ENCODE peak calls at places on chromosomes 4 and X, in ten cellular contexts. F is H1, E is sigmoid colon, Z is breast epithelium, X is GM23338, H is suprapubic skin, G is HL-60, T is SK-N-SH, I is vagina, Y is GM12878. J is an unnamed sample.

GRCh38 chr4:93072292-93072691 is 756.3 kb upstream of the ATOH1 start:
- DNase-seq in F (no peak), E (no peak), Z (no peak), X (no peak), H (no peak), G (no peak), T (no peak), I (no peak), Y (no peak), J (no peak)

GRCh38 chr4:94642561-94642866 is 115.2 kb upstream of the BMPR1B start:
- DNase-seq in F (no peak), E (no peak), Z (no peak), X (no peak), H (no peak), G (no peak), T (no peak), I (no peak), Y (no peak), J (peak)

GRCh38 chr4:7004331-7004730 is 38.8 kb upstream of the TADA2B start:
- DNase-seq in F (no peak), E (peak), Z (peak), X (no peak), H (no peak), G (no peak), T (no peak), I (no peak), Y (no peak), J (no peak)

GRCh38 chr4:121484633-121485032 is 103.8 kb upstream of the QRFPR start:
- DNase-seq in F (no peak), E (no peak), Z (no peak), X (peak), H (no peak), G (peak), T (peak), I (no peak), Y (no peak), J (peak)

GRCh38 chr4:173013232-173013932 is 155.2 kb upstream of the GALNT7 start:
- DNase-seq in F (no peak), E (no peak), Z (no peak), X (peak), H (no peak), G (peak), T (peak), I (no peak), Y (peak), J (no peak)

GRCh38 chr4:99402765-99403164 is 32.4 kb downstream of the ADH7 start:
- DNase-seq in F (no peak), E (no peak), Z (no peak), X (peak), H (no peak), G (no peak), T (no peak), I (no peak), Y (no peak), J (no peak)

GRCh38 chr4:138438608-138439007 is 196.5 kb upstream of the SLC7A11 start:
- DNase-seq in F (no peak), E (no peak), Z (no peak), X (no peak), H (no peak), G (no peak), T (no peak), I (no peak), Y (no peak), J (no peak)

GRCh38 chr4:101019941-101020401 is 327.4 kb downstream of the PPP3CA start:
- DNase-seq in F (no peak), E (no peak), Z (no peak), X (peak), H (no peak), G (no peak), T (no peak), I (no peak), Y (peak), J (peak)

GRCh38 chr4:167885872-167886271 is 206.5 kb upstream of the ANXA10 start:
- DNase-seq in F (no peak), E (no peak), Z (no peak), X (no peak), H (no peak), G (no peak), T (no peak), I (no peak), Y (no peak), J (no peak)

GRCh38 chr4:155802573-155802972 is 43.8 kb downstream of the GUCY1B1 start:
- DNase-seq in F (no peak), E (peak), Z (no peak), X (no peak), H (no peak), G (no peak), T (no peak), I (no peak), Y (no peak), J (no peak)

GRCh38 chr4:93912146-93912545 is 83.6 kb downstream of the ATOH1 start:
- DNase-seq in F (no peak), E (no peak), Z (no peak), X (no peak), H (no peak), G (no peak), T (no peak), I (no peak), Y (no peak), J (no peak)

GRCh38 chr4:2079926-2080325 is 20.8 kb downstream of the NAT8L start:
- DNase-seq in F (no peak), E (peak), Z (no peak), X (no peak), H (no peak), G (no peak), T (no peak), I (no peak), Y (no peak), J (no peak)

GRCh38 chrX:132740316-132741123 is 217.9 kb downstream of the HS6ST2 start:
- DNase-seq in F (no peak), E (no peak), Z (no peak), X (peak), H (no peak), G (no peak), T (peak), I (no peak), Y (no peak), J (no peak)

GRCh38 chr4:148017801-148018200 is 285.9 kb downstream of the ARHGAP10 start:
- DNase-seq in F (no peak), E (no peak), Z (peak), X (no peak), H (no peak), G (no peak), T (no peak), I (no peak), Y (no peak), J (no peak)

GRCh38 chrX:71634366-71634765 is 16.1 kb upstream of the CXCR3 start:
- DNase-seq in F (no peak), E (no peak), Z (no peak), X (no peak), H (no peak), G (no peak), T (no peak), I (no peak), Y (no peak), J (no peak)

GRCh38 chr4:132587626-132588025 is 561.5 kb upstream of the PCDH10 start:
- DNase-seq in F (no peak), E (no peak), Z (no peak), X (no peak), H (no peak), G (no peak), T (no peak), I (no peak), Y (no peak), J (no peak)

GRCh38 chrX:114338870-114339269 is 245.0 kb upstream of the HTR2C start:
- DNase-seq in F (no peak), E (no peak), Z (no peak), X (no peak), H (no peak), G (no peak), T (no peak), I (no peak), Y (no peak), J (no peak)

GRCh38 chr4:79651516-79651915 is 243.5 kb upstream of the GK2 start:
- DNase-seq in F (peak), E (no peak), Z (no peak), X (peak), H (no peak), G (no peak), T (no peak), I (no peak), Y (no peak), J (no peak)

GRCh38 chr4:104491826-104492771 is 2.6 kb downstream of the CXXC4 start:
- DNase-seq in F (no peak), E (no peak), Z (no peak), X (peak), H (no peak), G (no peak), T (peak), I (no peak), Y (peak), J (no peak)

GRCh38 chrX:71107762-71108360 is 1.3 kb upstream of the CXorf65 start:
- DNase-seq in F (no peak), E (no peak), Z (no peak), X (no peak), H (no peak), G (peak), T (no peak), I (no peak), Y (no peak), J (no peak)

GRCh38 chr4:10721616-10722015 is 37.0 kb upstream of the CLNK start:
- DNase-seq in F (no peak), E (no peak), Z (no peak), X (no peak), H (no peak), G (no peak), T (no peak), I (no peak), Y (no peak), J (no peak)

GRCh38 chr4:189136462-189136861 is 804.2 kb upstream of the FRG1 start:
- DNase-seq in F (no peak), E (no peak), Z (no peak), X (no peak), H (no peak), G (no peak), T (no peak), I (no peak), Y (no peak), J (no peak)

GRCh38 chrX:154829102-154829501 is 5.4 kb downstream of the SMIM9 start:
- DNase-seq in F (no peak), E (no peak), Z (no peak), X (no peak), H (no peak), G (no peak), T (no peak), I (no peak), Y (no peak), J (no peak)

GRCh38 chr4:2962099-2962455 is 1.1 kb downstream of the NOP14 start:
- DNase-seq in F (no peak), E (no peak), Z (no peak), X (no peak), H (no peak), G (no peak), T (peak), I (peak), Y (no peak), J (no peak)

GRCh38 chrX:66815227-66815626 is 176.3 kb upstream of the EDA2R start:
- DNase-seq in F (no peak), E (no peak), Z (no peak), X (peak), H (no peak), G (no peak), T (no peak), I (no peak), Y (no peak), J (no peak)

GRCh38 chrX:7240929-7241328 is 93.0 kb upstream of the PUDP start:
- DNase-seq in F (no peak), E (no peak), Z (no peak), X (no peak), H (no peak), G (no peak), T (no peak), I (no peak), Y (no peak), J (no peak)

GRCh38 chr4:170682511-170682910 is 592.8 kb upstream of the AADAT start:
- DNase-seq in F (no peak), E (no peak), Z (no peak), X (peak), H (no peak), G (no peak), T (no peak), I (no peak), Y (no peak), J (no peak)

GRCh38 chr4:163137581-163137980 is 29.1 kb downstream of the NAF1 start:
- DNase-seq in F (no peak), E (no peak), Z (no peak), X (no peak), H (no peak), G (no peak), T (no peak), I (no peak), Y (no peak), J (no peak)

GRCh38 chr4:190014771-190015537 is 12.1 kb downstream of the FRG2 start:
- DNase-seq in F (no peak), E (no peak), Z (no peak), X (peak), H (no peak), G (no peak), T (peak), I (no peak), Y (no peak), J (no peak)

GRCh38 chr4:5979981-5980380 is 38.2 kb downstream of the C4orf50 start:
- DNase-seq in F (peak), E (no peak), Z (no peak), X (peak), H (peak), G (no peak), T (peak), I (no peak), Y (no peak), J (peak)

GRCh38 chrX:96924581-96924980 is 40.9 kb downstream of the RPA4 start:
- DNase-seq in F (no peak), E (no peak), Z (no peak), X (no peak), H (no peak), G (peak), T (no peak), I (no peak), Y (no peak), J (no peak)

GRCh38 chrX:93932471-93933220 is 258.6 kb downstream of the FAM133A start:
- DNase-seq in F (no peak), E (no peak), Z (no peak), X (no peak), H (no peak), G (no peak), T (no peak), I (no peak), Y (no peak), J (no peak)

GRCh38 chr4:15755781-15756180 is 22.3 kb upstream of the CD38 start:
- DNase-seq in F (no peak), E (no peak), Z (no peak), X (no peak), H (no peak), G (no peak), T (no peak), I (no peak), Y (no peak), J (no peak)

GRCh38 chrX:8868906-8869305 is 67.7 kb upstream of the FAM9A start:
- DNase-seq in F (no peak), E (no peak), Z (no peak), X (no peak), H (no peak), G (no peak), T (no peak), I (no peak), Y (no peak), J (no peak)

GRCh38 chrX:150405006-150405405 is 41.9 kb downstream of the MAMLD1 start:
- DNase-seq in F (no peak), E (no peak), Z (no peak), X (no peak), H (no peak), G (no peak), T (no peak), I (no peak), Y (no peak), J (no peak)

GRCh38 chr4:22237155-22237751 is 278.6 kb downstream of the ADGRA3 start:
- DNase-seq in F (peak), E (no peak), Z (no peak), X (peak), H (no peak), G (peak), T (peak), I (no peak), Y (no peak), J (peak)

GRCh38 chrX:82649645-82650044 is 858.4 kb upstream of the POU3F4 start:
- DNase-seq in F (no peak), E (no peak), Z (no peak), X (no peak), H (no peak), G (no peak), T (no peak), I (no peak), Y (no peak), J (no peak)

GRCh38 chrX:82648062-82648461 is 860.0 kb upstream of the POU3F4 start:
- DNase-seq in F (no peak), E (no peak), Z (no peak), X (no peak), H (no peak), G (no peak), T (no peak), I (no peak), Y (no peak), J (no peak)
- TF ChIP-seq CTCF in F (no peak), E (no peak), Z (peak), X (peak), H (no peak), G (no peak), T (peak), I (no peak), Y (no peak), J (no peak)

GRCh38 chr4:56465599-56466295 is 1.7 kb upstream of the SRP72 start:
- DNase-seq in F (no peak), E (no peak), Z (no peak), X (peak), H (no peak), G (peak), T (no peak), I (no peak), Y (no peak), J (no peak)

GRCh38 chr4:56462157-56462556 is 5.3 kb upstream of the SRP72 start:
- DNase-seq in F (no peak), E (no peak), Z (no peak), X (peak), H (no peak), G (no peak), T (no peak), I (no peak), Y (no peak), J (no peak)

GRCh38 chr4:56464581-56464980 is 2.8 kb upstream of the SRP72 start:
- DNase-seq in F (no peak), E (no peak), Z (no peak), X (no peak), H (no peak), G (no peak), T (no peak), I (no peak), Y (no peak), J (no peak)

GRCh38 chr4:56466910-56467283 is 520 bp upstream of the SRP72 start:
- DNase-seq in F (no peak), E (no peak), Z (no peak), X (peak), H (no peak), G (no peak), T (peak), I (no peak), Y (no peak), J (no peak)

GRCh38 chr4:56463711-56464110 is 3.7 kb upstream of the SRP72 start:
- DNase-seq in F (no peak), E (no peak), Z (no peak), X (no peak), H (no peak), G (peak), T (no peak), I (no peak), Y (no peak), J (no peak)
- TF ChIP-seq POLR2AphosphoS5 in F (no peak), E (no peak), Z (no peak), X (no peak), H (no peak), G (no peak), T (no peak), I (no peak), Y (no peak), J (peak)

GRCh38 chrX:135437867-135438733 is 16.4 kb downstream of the SMIM10L2A start:
- DNase-seq in F (no peak), E (no peak), Z (no peak), X (peak), H (no peak), G (no peak), T (peak), I (no peak), Y (no peak), J (no peak)
- TF ChIP-seq CTCF in F (no peak), E (no peak), Z (no peak), X (peak), H (no peak), G (peak), T (peak), I (no peak), Y (no peak), J (no peak)

GRCh38 chr4:153542131-153542530 is 76.0 kb downstream of the TMEM131L start:
- DNase-seq in F (no peak), E (no peak), Z (no peak), X (no peak), H (no peak), G (no peak), T (no peak), I (no peak), Y (no peak), J (no peak)
- TF ChIP-seq POLR2AphosphoS5 in F (no peak), E (no peak), Z (no peak), X (no peak), H (no peak), G (no peak), T (no peak), I (no peak), Y (no peak), J (no peak)

DNA sequence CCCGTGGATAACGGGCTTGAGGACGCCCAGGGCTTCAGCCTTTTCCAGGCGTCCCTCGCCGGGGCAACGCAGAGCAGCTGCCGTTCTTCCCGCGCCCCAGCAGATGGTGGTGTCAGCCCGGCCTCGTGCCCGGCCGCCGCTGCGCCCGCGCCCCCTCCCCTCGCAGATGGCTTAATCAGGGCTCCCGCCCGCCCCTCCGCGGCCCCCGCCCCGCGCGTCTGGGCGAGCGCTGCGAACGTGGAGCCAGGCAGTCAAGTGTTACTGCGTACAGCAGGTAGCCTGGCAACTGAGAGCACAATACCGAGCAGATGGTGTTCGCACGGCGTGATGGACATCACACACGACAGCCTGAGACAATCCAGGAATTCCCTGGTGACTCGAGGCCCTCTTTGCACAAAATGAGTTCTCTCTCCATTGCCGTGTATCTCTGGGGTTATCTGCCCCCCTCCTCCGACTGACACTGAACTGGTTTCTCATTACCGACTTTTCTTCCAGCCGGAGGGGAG is 69.3 kb downstream of the MGST2 start:
- DNase-seq in F (peak), E (peak), Z (peak), X (peak), H (peak), G (peak), T (peak), I (no peak), Y (no peak), J (no peak)
- TF ChIP-seq CTCF in F (peak), E (peak), Z (peak), X (peak), H (peak), G (peak), T (peak), I (no peak), Y (peak), J (no peak)

GRCh38 chrX:83847339-83847738 is 13.6 kb upstream of the CYLC1 start:
- DNase-seq in F (no peak), E (no peak), Z (no peak), X (no peak), H (no peak), G (no peak), T (no peak), I (no peak), Y (no peak), J (no peak)

DNA sequence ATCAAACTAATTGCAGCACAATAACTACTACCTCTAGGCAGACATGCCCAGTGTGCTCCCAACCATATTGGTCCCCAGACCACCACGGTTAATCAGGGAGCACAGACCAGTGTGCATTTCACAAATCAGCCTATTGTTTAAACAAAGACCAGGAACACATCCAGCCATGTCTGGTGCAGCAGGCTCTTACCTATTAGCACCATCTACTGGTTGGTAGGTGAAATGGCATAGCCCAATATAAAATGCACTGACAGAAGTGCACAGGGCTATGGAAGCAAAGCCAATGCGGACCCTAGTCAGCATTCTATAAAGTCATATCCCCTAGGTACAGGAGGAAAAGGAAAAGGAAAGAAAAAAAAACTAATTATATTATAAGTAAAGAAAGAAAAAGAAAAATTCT is 15.5 kb upstream of the CYLC1 start:
- DNase-seq in F (no peak), E (no peak), Z (no peak), X (peak), H (no peak), G (peak), T (peak), I (no peak), Y (no peak), J (peak)
- TF ChIP-seq POLR2AphosphoS5 in F (no peak), E (no peak), Z (no peak), X (no peak), H (no peak), G (no peak), T (no peak), I (no peak), Y (no peak), J (no peak)